ENCODE peak calls at places on chromosomes 16 and 17, in eight cellular contexts. R is HCT116, D is A549, Y is heart left ventricle, F is right atrium auricular region, U is HAP-1, H is body of pancreas, P is cardiac muscle cell. W is an unnamed sample. For H3K4me1, the result is how much of the 10 kb centered on the place peaks cover.

GRCh38 chr17:27414686-27415085 is 41.6 kb upstream of the KSR1 start:
- DNase-seq in Y (no peak), P (no peak), U (no peak), D (no peak), R (no peak), H (no peak), F (no peak), W (no peak)

GRCh38 chr17:64679710-64680216 is 17.7 kb upstream of the SMURF2 start:
- DNase-seq in R (peak), U (no peak), F (no peak), Y (no peak), H (no peak), D (peak), P (peak), W (no peak)

GRCh38 chr16:84198401-84198800 is 7.4 kb downstream of the ADAD2 start:
- DNase-seq in U (no peak), D (no peak), Y (no peak), F (no peak), P (peak), H (no peak), R (no peak), W (no peak)

GRCh38 chr17:43952724-43953666 is 745 bp downstream of the PYY start:
- DNase-seq in D (no peak), F (no peak), H (no peak), R (no peak), U (no peak), Y (no peak), P (no peak), W (peak)

GRCh38 chr17:74466111-74466784 is at the start of gene CD300A:
- DNase-seq in H (no peak), P (no peak), U (no peak), R (no peak), Y (peak), D (no peak), F (no peak), W (peak)

GRCh38 chr16:70694088-70694487 is 8.2 kb upstream of the MTSS2 start:
- DNase-seq in H (no peak), U (no peak), D (peak), R (no peak), F (no peak), P (peak), Y (no peak), W (no peak)

GRCh38 chr16:59192551-59193199 is 458.6 kb upstream of the GOT2 start:
- DNase-seq in D (peak), H (no peak), U (peak), R (no peak), P (no peak), Y (no peak), F (no peak), W (peak)

GRCh38 chr17:80331820-80332219 is 71.2 kb downstream of the RNF213 start:
- DNase-seq in P (no peak), U (no peak), R (no peak), H (no peak), F (no peak), Y (no peak), D (no peak), W (no peak)

GRCh38 chr16:67296422-67296821 is 17.1 kb downstream of the PLEKHG4 start:
- DNase-seq in R (no peak), D (no peak), F (no peak), Y (no peak), U (no peak), H (no peak), P (peak), W (no peak)

GRCh38 chr17:66727634-66728570 is 107.0 kb upstream of the CACNG5 start:
- DNase-seq in P (peak), F (no peak), H (peak), D (peak), U (peak), R (peak), Y (peak), W (peak)

GRCh38 chr16:1542533-1542932 is 9.1 kb downstream of the TMEM204 start:
- DNase-seq in Y (no peak), R (no peak), P (no peak), D (no peak), U (no peak), H (no peak), F (no peak), W (no peak)

GRCh38 chr17:57568340-57568739 is 176.8 kb downstream of the CCDC182 start:
- DNase-seq in H (no peak), Y (no peak), P (no peak), R (no peak), F (no peak), D (no peak), U (no peak), W (no peak)

GRCh38 chr16:69859105-69859969 is 91.8 kb upstream of the CLEC18A start:
- DNase-seq in F (no peak), H (peak), R (peak), D (peak), U (peak), Y (peak), P (no peak), W (peak)

GRCh38 chr16:25298165-25298872 is 40.7 kb upstream of the ZKSCAN2 start:
- DNase-seq in F (no peak), H (no peak), P (no peak), Y (no peak), U (no peak), D (peak), R (no peak), W (no peak)

GRCh38 chr17:57948555-57949420 is 6.4 kb downstream of the CUEDC1 start:
- DNase-seq in R (peak), U (no peak), H (no peak), P (peak), D (peak), Y (no peak), F (no peak), W (no peak)

GRCh38 chr17:66177048-66177447 is 14.9 kb downstream of the CEP112 start:
- DNase-seq in R (no peak), P (no peak), U (no peak), D (no peak), Y (no peak), H (no peak), F (no peak), W (no peak)

GRCh38 chr16:75695708-75696107 is 5.6 kb downstream of the DUXB start:
- DNase-seq in H (no peak), U (peak), P (no peak), Y (no peak), R (peak), F (no peak), D (peak), W (no peak)

GRCh38 chr17:47729486-47729885 is 3.5 kb upstream of the TBX21 start:
- DNase-seq in D (no peak), F (no peak), H (no peak), P (no peak), U (no peak), R (no peak), Y (no peak), W (no peak)

GRCh38 chr16:50473375-50473945 is 74.7 kb upstream of the NKD1 start:
- DNase-seq in P (peak), Y (no peak), R (no peak), F (no peak), H (no peak), D (no peak), U (no peak), W (no peak)

GRCh38 chr17:34177642-34178041 is 77.4 kb upstream of the CCL2 start:
- DNase-seq in P (peak), D (no peak), Y (no peak), H (no peak), U (no peak), R (no peak), F (no peak), W (no peak)

GRCh38 chr16:971981-972315 is 1.2 kb upstream of the LMF1 start:
- DNase-seq in F (no peak), D (no peak), P (no peak), H (no peak), U (no peak), Y (no peak), R (no peak), W (no peak)

GRCh38 chr17:73973881-73974409 is 229.5 kb upstream of the RPL38 start:
- DNase-seq in F (no peak), R (no peak), D (no peak), U (no peak), P (peak), H (peak), Y (peak), W (no peak)

GRCh38 chr16:59044616-59045015 is 310.5 kb upstream of the GOT2 start:
- DNase-seq in P (no peak), H (no peak), R (no peak), F (no peak), D (no peak), U (no peak), Y (no peak), W (no peak)

GRCh38 chr17:50118076-50118827 is 11.7 kb downstream of the SAMD14 start:
- DNase-seq in H (no peak), R (no peak), D (no peak), Y (no peak), F (no peak), U (no peak), P (no peak), W (no peak)

DNA sequence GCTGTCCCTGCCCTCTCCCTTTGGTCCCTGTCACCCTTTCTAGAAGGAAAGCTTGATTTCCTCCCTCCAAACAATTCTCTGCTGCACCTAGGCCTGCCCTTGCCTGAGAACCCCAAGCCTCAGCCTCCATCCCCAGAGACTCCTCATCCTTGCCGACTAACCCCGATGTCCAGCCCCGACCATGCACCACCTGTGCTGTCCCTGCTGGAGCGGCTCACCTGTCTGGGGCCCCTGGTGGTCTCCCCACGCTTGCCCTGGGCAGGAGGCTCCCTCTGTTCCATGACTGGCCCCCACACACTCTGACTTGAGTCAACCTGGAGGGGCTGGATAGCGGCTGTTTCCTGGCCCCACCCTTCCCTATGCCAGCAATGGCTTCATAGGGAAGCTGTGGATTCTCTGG is 12.0 kb upstream of the SRRM2 start:
- DNase-seq in H (no peak), R (no peak), F (no peak), U (no peak), P (no peak), Y (no peak), D (no peak), W (no peak)
- H3K4me1 ChIP-seq in H (under half), R (under half), F (under half), U (under half), P (under half), Y (under half), D (under half), W (under half)

DNA sequence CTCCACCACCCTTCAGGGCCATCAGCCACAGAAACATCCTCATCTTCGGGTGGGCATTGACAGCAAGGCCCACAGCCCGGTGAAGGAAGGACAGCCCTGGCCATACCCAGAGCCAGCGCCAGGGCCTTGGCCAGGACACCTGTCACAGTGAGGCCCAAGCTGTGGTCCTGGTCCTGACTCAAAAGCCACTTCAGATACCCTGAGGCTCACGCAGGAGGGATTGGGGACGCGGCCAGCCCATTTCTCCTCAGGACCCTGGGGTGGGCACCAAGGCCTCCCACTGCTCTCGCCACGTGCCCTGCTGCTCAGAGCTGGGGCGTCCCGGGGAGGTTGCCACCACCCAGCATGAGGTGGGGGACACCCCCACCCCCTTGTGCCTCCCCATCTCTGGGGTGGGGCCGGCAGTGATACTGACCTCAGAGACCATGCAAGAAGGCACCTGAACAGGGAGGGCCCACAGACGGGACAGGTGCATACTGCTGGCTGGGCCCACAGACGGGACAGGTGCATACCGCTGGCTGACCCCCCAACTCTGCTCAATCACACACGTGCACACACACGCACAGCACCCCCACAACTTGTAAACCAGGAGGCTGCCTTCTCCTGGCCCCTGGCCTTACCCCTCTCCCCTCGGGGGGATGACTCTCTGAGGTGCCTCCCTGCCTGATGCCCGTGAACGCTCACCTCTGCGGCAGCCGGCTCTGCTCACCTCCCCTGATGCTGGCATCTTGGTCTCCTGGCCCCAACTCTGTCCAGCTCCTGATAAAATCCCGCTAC is 14.2 kb downstream of the SLC7A5 start:
- DNase-seq in H (no peak), R (no peak), F (no peak), D (peak), U (no peak), Y (no peak), P (no peak), W (no peak)
- H3K4me1 ChIP-seq in H (under half), R (under half), F (under half), D (half or more), U (under half), Y (under half), P (under half), W (half or more)

GRCh38 chr17:76159157-76159556 is 18.1 kb upstream of the FOXJ1 start:
- DNase-seq in F (no peak), P (no peak), R (no peak), H (no peak), U (no peak), Y (no peak), D (no peak), W (no peak)

GRCh38 chr17:76164331-76164730 is 23.3 kb upstream of the FOXJ1 start:
- DNase-seq in R (no peak), Y (no peak), P (peak), F (no peak), H (no peak), U (no peak), D (no peak), W (peak)

GRCh38 chr17:76163919-76164318 is 22.9 kb upstream of the FOXJ1 start:
- DNase-seq in D (no peak), H (no peak), Y (no peak), R (no peak), F (no peak), P (no peak), U (no peak), W (peak)

GRCh38 chr17:76161619-76162222 is 20.7 kb upstream of the FOXJ1 start:
- DNase-seq in P (no peak), R (no peak), D (no peak), F (no peak), Y (no peak), U (no peak), H (no peak), W (peak)

GRCh38 chr17:76161113-76161512 is 20.1 kb upstream of the FOXJ1 start:
- DNase-seq in P (peak), H (no peak), D (no peak), F (no peak), R (no peak), U (no peak), Y (no peak), W (peak)
- H3K4me1 ChIP-seq in P (under half), H (under half), D (under half), F (under half), R (under half), U (under half), Y (under half), W (under half)

GRCh38 chr17:16999931-17000625 is 28.2 kb upstream of the TNFRSF13B start:
- DNase-seq in D (no peak), Y (no peak), U (no peak), F (no peak), H (no peak), R (no peak), P (no peak), W (no peak)
- H3K4me1 ChIP-seq in D (under half), Y (under half), U (under half), F (under half), H (under half), R (under half), P (under half), W (under half)

GRCh38 chr16:35506018-35506897 is 2046.8 kb downstream of the TP53TG3F start:
- DNase-seq in D (peak), P (no peak), R (no peak), U (no peak), F (no peak), Y (no peak), H (peak), W (peak)
- H3K4me1 ChIP-seq in D (under half), P (under half), R (under half), U (under half), F (under half), Y (under half), H (under half), W (under half)